ENCODE peak calls at places on chromosomes 4 and X, in seven cellular contexts. One of them, this sample, is unnamed.

GRCh38 chr4:107736924-107737448 is 17.0 kb upstream of the PAPSS1 start:
- DNase-seq in neuronal stem cell: peak
- DNase-seq in mesendoderm: peak
- DNase-seq in IMR-90: peak
- DNase-seq in trophoblast cell: no peak
- DNase-seq in H1: peak
- DNase-seq in mesenchymal stem cell: peak
- DNase-seq in this sample: peak

GRCh38 chrX:54550821-54551220 is 20.8 kb downstream of the GNL3L start:
- DNase-seq in neuronal stem cell: no peak
- DNase-seq in mesendoderm: no peak
- DNase-seq in IMR-90: no peak
- DNase-seq in trophoblast cell: no peak
- DNase-seq in H1: no peak
- DNase-seq in mesenchymal stem cell: no peak
- DNase-seq in this sample: no peak

GRCh38 chrX:131187234-131187633 is 101.9 kb downstream of the IGSF1 start:
- DNase-seq in neuronal stem cell: no peak
- DNase-seq in mesendoderm: peak
- DNase-seq in IMR-90: no peak
- DNase-seq in trophoblast cell: no peak
- DNase-seq in H1: no peak
- DNase-seq in mesenchymal stem cell: no peak
- DNase-seq in this sample: no peak

GRCh38 chrX:73863268-73863667 is 300.3 kb downstream of the CHIC1 start:
- DNase-seq in neuronal stem cell: no peak
- DNase-seq in mesendoderm: no peak
- DNase-seq in IMR-90: no peak
- DNase-seq in trophoblast cell: no peak
- DNase-seq in H1: no peak
- DNase-seq in mesenchymal stem cell: no peak
- DNase-seq in this sample: no peak

GRCh38 chr4:175308236-175308635 is 390.1 kb downstream of the ADAM29 start:
- DNase-seq in neuronal stem cell: no peak
- DNase-seq in mesendoderm: no peak
- DNase-seq in IMR-90: peak
- DNase-seq in trophoblast cell: no peak
- DNase-seq in H1: no peak
- DNase-seq in mesenchymal stem cell: peak
- DNase-seq in this sample: no peak

GRCh38 chr4:27194599-27194998 is 334.0 kb downstream of the STIM2 start:
- DNase-seq in neuronal stem cell: no peak
- DNase-seq in mesendoderm: no peak
- DNase-seq in IMR-90: no peak
- DNase-seq in trophoblast cell: no peak
- DNase-seq in H1: no peak
- DNase-seq in mesenchymal stem cell: no peak
- DNase-seq in this sample: no peak

GRCh38 chrX:52424658-52425057 is 55.8 kb downstream of the XAGE2 start:
- DNase-seq in neuronal stem cell: no peak
- DNase-seq in mesendoderm: no peak
- DNase-seq in IMR-90: peak
- DNase-seq in trophoblast cell: peak
- DNase-seq in H1: no peak
- DNase-seq in mesenchymal stem cell: no peak
- DNase-seq in this sample: no peak

GRCh38 chr4:127055349-127055748 is 577.4 kb upstream of the INTU start:
- DNase-seq in neuronal stem cell: no peak
- DNase-seq in mesendoderm: no peak
- DNase-seq in IMR-90: peak
- DNase-seq in trophoblast cell: no peak
- DNase-seq in H1: no peak
- DNase-seq in mesenchymal stem cell: no peak
- DNase-seq in this sample: no peak

GRCh38 chr4:163638909-163639308 is 144.4 kb downstream of the TMA16 start:
- DNase-seq in neuronal stem cell: no peak
- DNase-seq in mesendoderm: no peak
- DNase-seq in IMR-90: no peak
- DNase-seq in trophoblast cell: no peak
- DNase-seq in H1: no peak
- DNase-seq in mesenchymal stem cell: no peak
- DNase-seq in this sample: no peak

GRCh38 chrX:106039920-106040319 is 1.4 kb upstream of the SERPINA7 start:
- DNase-seq in neuronal stem cell: no peak
- DNase-seq in mesendoderm: peak
- DNase-seq in IMR-90: no peak
- DNase-seq in trophoblast cell: no peak
- DNase-seq in H1: peak
- DNase-seq in mesenchymal stem cell: no peak
- DNase-seq in this sample: no peak

GRCh38 chrX:67582436-67582835 is 38.6 kb downstream of the AR start:
- DNase-seq in neuronal stem cell: no peak
- DNase-seq in mesendoderm: no peak
- DNase-seq in IMR-90: no peak
- DNase-seq in trophoblast cell: no peak
- DNase-seq in H1: no peak
- DNase-seq in mesenchymal stem cell: no peak
- DNase-seq in this sample: no peak

GRCh38 chr4:91228659-91229058 is 1075.1 kb upstream of the GRID2 start:
- DNase-seq in neuronal stem cell: no peak
- DNase-seq in mesendoderm: no peak
- DNase-seq in IMR-90: no peak
- DNase-seq in trophoblast cell: no peak
- DNase-seq in H1: no peak
- DNase-seq in mesenchymal stem cell: no peak
- DNase-seq in this sample: no peak
- H4K8ac ChIP-seq in neuronal stem cell: no peak
- H4K8ac ChIP-seq in mesendoderm: no peak
- H4K8ac ChIP-seq in IMR-90: no peak
- H4K8ac ChIP-seq in trophoblast cell: no peak
- H4K8ac ChIP-seq in H1: no peak
- H4K8ac ChIP-seq in mesenchymal stem cell: no peak
- H4K8ac ChIP-seq in this sample: no peak

GRCh38 chr4:38055566-38055965 is 95.4 kb downstream of the PTTG2 start:
- DNase-seq in neuronal stem cell: no peak
- DNase-seq in mesendoderm: peak
- DNase-seq in IMR-90: no peak
- DNase-seq in trophoblast cell: no peak
- DNase-seq in H1: no peak
- DNase-seq in mesenchymal stem cell: no peak
- DNase-seq in this sample: peak
- H3K9ac ChIP-seq in neuronal stem cell: no peak
- H3K9ac ChIP-seq in mesendoderm: no peak
- H3K9ac ChIP-seq in IMR-90: no peak
- H3K9ac ChIP-seq in trophoblast cell: no peak
- H3K9ac ChIP-seq in H1: no peak
- H3K9ac ChIP-seq in mesenchymal stem cell: peak
- H3K9ac ChIP-seq in this sample: no peak

DNA sequence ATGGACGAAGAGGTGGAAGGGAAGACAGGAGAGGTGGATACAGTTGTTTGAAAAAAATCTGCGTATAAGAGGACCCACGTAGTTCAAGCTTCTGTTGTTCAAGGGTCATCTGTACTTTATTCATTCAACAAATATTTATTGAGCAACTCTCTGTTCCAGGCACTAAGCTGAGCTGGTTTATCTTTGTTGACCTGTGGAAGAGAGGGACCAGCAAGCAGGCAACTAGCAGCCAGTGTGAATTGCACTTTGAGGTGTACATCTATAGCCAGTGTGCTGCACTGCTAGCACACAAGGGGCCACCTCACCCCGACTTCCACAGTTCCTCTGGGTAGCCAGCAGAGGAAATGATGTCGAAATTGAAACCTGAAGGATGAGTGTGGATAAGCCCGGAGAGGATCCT is 191.4 kb downstream of the SOWAHB start:
- DNase-seq in neuronal stem cell: no peak
- DNase-seq in mesendoderm: no peak
- DNase-seq in IMR-90: no peak
- DNase-seq in trophoblast cell: peak
- DNase-seq in H1: no peak
- DNase-seq in mesenchymal stem cell: peak
- DNase-seq in this sample: no peak
- H4K8ac ChIP-seq in neuronal stem cell: no peak
- H4K8ac ChIP-seq in mesendoderm: no peak
- H4K8ac ChIP-seq in IMR-90: peak
- H4K8ac ChIP-seq in trophoblast cell: peak
- H4K8ac ChIP-seq in H1: no peak
- H4K8ac ChIP-seq in mesenchymal stem cell: no peak
- H4K8ac ChIP-seq in this sample: no peak

GRCh38 chrX:40150503-40150902 is 52.7 kb upstream of the BCOR start:
- DNase-seq in neuronal stem cell: no peak
- DNase-seq in mesendoderm: no peak
- DNase-seq in IMR-90: no peak
- DNase-seq in trophoblast cell: no peak
- DNase-seq in H1: no peak
- DNase-seq in mesenchymal stem cell: peak
- DNase-seq in this sample: no peak

GRCh38 chrX:40148439-40149285 is 50.9 kb upstream of the BCOR start:
- DNase-seq in neuronal stem cell: no peak
- DNase-seq in mesendoderm: peak
- DNase-seq in IMR-90: no peak
- DNase-seq in trophoblast cell: no peak
- DNase-seq in H1: peak
- DNase-seq in mesenchymal stem cell: peak
- DNase-seq in this sample: peak

GRCh38 chrX:40148189-40148438 is 50.4 kb upstream of the BCOR start:
- DNase-seq in neuronal stem cell: no peak
- DNase-seq in mesendoderm: no peak
- DNase-seq in IMR-90: no peak
- DNase-seq in trophoblast cell: no peak
- DNase-seq in H1: peak
- DNase-seq in mesenchymal stem cell: no peak
- DNase-seq in this sample: no peak

GRCh38 chrX:40147399-40148188 is 49.8 kb upstream of the BCOR start:
- DNase-seq in neuronal stem cell: no peak
- DNase-seq in mesendoderm: peak
- DNase-seq in IMR-90: no peak
- DNase-seq in trophoblast cell: peak
- DNase-seq in H1: peak
- DNase-seq in mesenchymal stem cell: peak
- DNase-seq in this sample: peak

DNA sequence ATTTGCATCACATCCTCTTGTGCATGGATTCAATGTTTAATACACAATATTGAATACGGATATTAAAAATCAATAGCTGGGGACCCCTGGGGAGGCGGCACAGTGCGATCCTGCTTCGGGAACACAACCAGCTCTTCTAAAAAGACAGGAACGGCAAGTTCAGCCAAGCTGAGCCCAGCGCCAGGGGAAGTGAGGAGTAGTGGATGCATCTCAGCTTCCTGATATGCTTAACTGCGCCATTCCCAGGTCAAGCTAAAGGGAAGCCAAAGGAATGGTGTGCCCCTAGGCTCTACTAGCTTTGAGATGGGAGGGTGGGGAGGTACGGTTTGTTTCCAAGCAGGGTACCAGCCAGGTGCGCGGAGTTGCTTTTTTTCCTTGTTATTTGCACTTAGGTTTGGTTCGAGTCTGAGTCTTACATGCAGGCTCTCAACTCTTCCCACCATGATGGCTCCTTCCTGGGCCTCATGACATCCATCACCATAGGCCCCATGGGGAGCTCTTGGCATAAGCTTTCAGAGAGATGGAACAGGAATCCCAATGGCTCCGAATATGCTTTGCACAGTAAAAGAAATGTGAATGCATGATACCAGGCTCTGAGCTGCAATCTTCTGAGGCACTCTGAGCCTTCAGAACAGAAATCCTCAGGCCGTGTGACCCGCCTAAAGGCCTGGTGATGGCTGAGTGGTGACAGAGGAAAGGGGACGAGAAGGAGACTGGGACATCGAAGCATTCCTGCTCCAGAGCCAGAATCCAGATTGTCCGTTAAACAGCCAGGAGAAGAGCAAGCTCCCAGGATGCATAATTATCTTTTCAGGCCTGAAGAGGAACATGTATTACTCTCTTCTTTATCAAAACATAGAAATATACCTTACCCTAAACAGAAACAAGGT is 51.8 kb upstream of the BCOR start:
- DNase-seq in neuronal stem cell: no peak
- DNase-seq in mesendoderm: no peak
- DNase-seq in IMR-90: no peak
- DNase-seq in trophoblast cell: no peak
- DNase-seq in H1: peak
- DNase-seq in mesenchymal stem cell: no peak
- DNase-seq in this sample: peak
- H3K9ac ChIP-seq in neuronal stem cell: no peak
- H3K9ac ChIP-seq in mesendoderm: no peak
- H3K9ac ChIP-seq in IMR-90: no peak
- H3K9ac ChIP-seq in trophoblast cell: no peak
- H3K9ac ChIP-seq in H1: no peak
- H3K9ac ChIP-seq in mesenchymal stem cell: no peak
- H3K9ac ChIP-seq in this sample: no peak

DNA sequence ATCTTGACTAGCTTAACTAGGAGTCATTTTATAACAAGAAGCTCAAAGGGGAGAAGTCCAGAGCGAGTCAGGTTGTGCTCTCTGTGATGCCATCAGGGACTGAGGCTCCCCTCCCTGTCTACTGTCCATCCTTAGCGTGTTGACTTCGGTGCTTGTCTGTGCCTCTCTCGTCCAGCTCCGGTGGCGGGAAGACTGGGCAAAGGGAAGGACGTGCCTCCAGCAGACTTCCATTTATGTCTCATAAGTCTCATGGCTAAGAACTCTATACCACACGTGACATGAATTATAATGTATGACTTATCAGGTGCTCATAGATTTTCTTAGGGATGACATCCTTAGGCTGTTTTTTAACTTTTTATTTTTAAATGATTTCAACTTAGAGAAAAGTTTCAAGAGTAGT is 92.6 kb upstream of the TLR2 start:
- DNase-seq in neuronal stem cell: no peak
- DNase-seq in mesendoderm: no peak
- DNase-seq in IMR-90: no peak
- DNase-seq in trophoblast cell: no peak
- DNase-seq in H1: no peak
- DNase-seq in mesenchymal stem cell: no peak
- DNase-seq in this sample: no peak
- H4K8ac ChIP-seq in neuronal stem cell: no peak
- H4K8ac ChIP-seq in mesendoderm: no peak
- H4K8ac ChIP-seq in IMR-90: no peak
- H4K8ac ChIP-seq in trophoblast cell: no peak
- H4K8ac ChIP-seq in H1: no peak
- H4K8ac ChIP-seq in mesenchymal stem cell: no peak
- H4K8ac ChIP-seq in this sample: no peak

GRCh38 chrX:13418126-13419091 is 98.6 kb upstream of the ATXN3L start:
- DNase-seq in neuronal stem cell: no peak
- DNase-seq in mesendoderm: peak
- DNase-seq in IMR-90: peak
- DNase-seq in trophoblast cell: no peak
- DNase-seq in H1: no peak
- DNase-seq in mesenchymal stem cell: no peak
- DNase-seq in this sample: no peak

GRCh38 chrX:13415551-13415950 is 95.7 kb upstream of the ATXN3L start:
- DNase-seq in neuronal stem cell: no peak
- DNase-seq in mesendoderm: peak
- DNase-seq in IMR-90: no peak
- DNase-seq in trophoblast cell: no peak
- DNase-seq in H1: no peak
- DNase-seq in mesenchymal stem cell: no peak
- DNase-seq in this sample: no peak

GRCh38 chrX:13419918-13420317 is 100.1 kb upstream of the ATXN3L start:
- DNase-seq in neuronal stem cell: no peak
- DNase-seq in mesendoderm: no peak
- DNase-seq in IMR-90: no peak
- DNase-seq in trophoblast cell: no peak
- DNase-seq in H1: no peak
- DNase-seq in mesenchymal stem cell: no peak
- DNase-seq in this sample: no peak

GRCh38 chrX:13420545-13421183 is 100.8 kb upstream of the ATXN3L start:
- DNase-seq in neuronal stem cell: no peak
- DNase-seq in mesendoderm: no peak
- DNase-seq in IMR-90: no peak
- DNase-seq in trophoblast cell: no peak
- DNase-seq in H1: no peak
- DNase-seq in mesenchymal stem cell: no peak
- DNase-seq in this sample: no peak

GRCh38 chrX:13419276-13419675 is 99.4 kb upstream of the ATXN3L start:
- DNase-seq in neuronal stem cell: no peak
- DNase-seq in mesendoderm: no peak
- DNase-seq in IMR-90: no peak
- DNase-seq in trophoblast cell: no peak
- DNase-seq in H1: no peak
- DNase-seq in mesenchymal stem cell: no peak
- DNase-seq in this sample: no peak
- H3K9ac ChIP-seq in neuronal stem cell: no peak
- H3K9ac ChIP-seq in mesendoderm: no peak
- H3K9ac ChIP-seq in IMR-90: no peak
- H3K9ac ChIP-seq in trophoblast cell: no peak
- H3K9ac ChIP-seq in H1: no peak
- H3K9ac ChIP-seq in mesenchymal stem cell: no peak
- H3K9ac ChIP-seq in this sample: no peak

This sample was measured in H9.